ENCODE peak calls at places on chromosomes 13 and 19, in four cellular contexts. E, X, F and Q are unnamed samples.

GRCh38 chr13:50323440-50324070 is 308.3 kb downstream of the KCNRG start:
- DNase-seq in E (no peak), X (no peak), F (no peak), Q (no peak)

GRCh38 chr19:4097501-4097900 is 26.4 kb downstream of the MAP2K2 start:
- DNase-seq in E (no peak), X (no peak), F (peak), Q (no peak)

GRCh38 chr19:1140272-1140671 is 33.8 kb downstream of the SBNO2 start:
- DNase-seq in E (no peak), X (no peak), F (no peak), Q (no peak)

GRCh38 chr19:14383898-14384669 is 2.8 kb downstream of the ADGRE5 start:
- DNase-seq in E (peak), X (no peak), F (no peak), Q (peak)

GRCh38 chr13:97506511-97506910 is 72.5 kb downstream of the RAP2A start:
- DNase-seq in E (no peak), X (no peak), F (no peak), Q (no peak)

GRCh38 chr19:46787331-46788100 is 878 bp downstream of the SLC1A5 start:
- DNase-seq in E (peak), X (no peak), F (peak), Q (peak)

GRCh38 chr13:101640797-101641400 is 188.4 kb downstream of the ITGBL1 start:
- DNase-seq in E (no peak), X (no peak), F (no peak), Q (no peak)

GRCh38 chr13:39787086-39787487 is 131.6 kb downstream of the COG6 start:
- DNase-seq in E (no peak), X (no peak), F (no peak), Q (no peak)

GRCh38 chr13:75628811-75629210 is 7.3 kb upstream of the LMO7 start:
- DNase-seq in E (no peak), X (no peak), F (no peak), Q (no peak)

GRCh38 chr19:5625641-5626040 is 2.8 kb downstream of the SAFB start:
- DNase-seq in E (no peak), X (no peak), F (no peak), Q (no peak)

GRCh38 chr13:51938454-51938853 is 72.8 kb downstream of the ATP7B start:
- DNase-seq in E (no peak), X (no peak), F (no peak), Q (no peak)

GRCh38 chr13:66994498-66995365 is 235.4 kb downstream of the PCDH9 start:
- DNase-seq in E (no peak), X (no peak), F (no peak), Q (no peak)

GRCh38 chr13:24071423-24072075 is 89.0 kb upstream of the SPATA13 start:
- DNase-seq in E (no peak), X (no peak), F (no peak), Q (no peak)

GRCh38 chr19:41226874-41227390 is 7.9 kb downstream of the AXL start:
- DNase-seq in E (no peak), X (no peak), F (no peak), Q (no peak)

GRCh38 chr13:62997696-62998095 is 1582.0 kb upstream of the PCDH20 start:
- DNase-seq in E (no peak), X (no peak), F (no peak), Q (no peak)